ENCODE peak calls at places on chromosome 22, in four cellular contexts. I is A549, Z is GM12878, W is K562. K is an unnamed sample.

GRCh38 chr22:41799486-41800347 is 762 bp upstream of the CCDC134 start:
- DNase-seq in Z (no peak), I (no peak), W (peak), K (no peak)

GRCh38 chr22:44733426-44734106 is 18.8 kb upstream of the ARHGAP8 start:
- DNase-seq in I (no peak), W (no peak), Z (no peak), K (no peak)

GRCh38 chr22:48579035-48579914 is 1248.4 kb downstream of the BRD1 start:
- DNase-seq in I (no peak), W (no peak), Z (no peak), K (peak)

GRCh38 chr22:45094081-45094720 is 69.5 kb upstream of the NUP50 start:
- DNase-seq in Z (no peak), W (no peak), I (no peak), K (no peak)

GRCh38 chr22:41619979-41620645 is 731 bp downstream of the DESI1 start:
- DNase-seq in I (no peak), Z (no peak), W (no peak), K (peak)

GRCh38 chr22:25668437-25668836 is 73.6 kb upstream of the MYO18B start:
- DNase-seq in Z (no peak), W (no peak), I (peak), K (peak)

GRCh38 chr22:19058713-19059451 is 63.3 kb downstream of the DGCR2 start:
- DNase-seq in I (no peak), Z (no peak), W (no peak), K (no peak)

GRCh38 chr22:49007013-49007653 is 820.5 kb downstream of the BRD1 start:
- DNase-seq in Z (no peak), I (no peak), W (no peak), K (no peak)

GRCh38 chr22:48445113-48445827 is 1382.4 kb downstream of the BRD1 start:
- DNase-seq in W (no peak), Z (no peak), I (peak), K (no peak)

GRCh38 chr22:45207533-45207932 is 33.2 kb downstream of the KIAA0930 start:
- DNase-seq in W (no peak), I (no peak), Z (no peak), K (no peak)

GRCh38 chr22:35217541-35217940 is 39.8 kb upstream of the HMGXB4 start:
- DNase-seq in Z (no peak), I (no peak), W (no peak), K (no peak)

GRCh38 chr22:45007247-45007945 is 2.4 kb downstream of the PHF21B start:
- DNase-seq in W (peak), Z (no peak), I (peak), K (no peak)

GRCh38 chr22:33018232-33018864 is 39.8 kb downstream of the SYN3 start:
- DNase-seq in I (peak), W (peak), Z (peak), K (peak)

GRCh38 chr22:21741059-21741458 is 5.5 kb upstream of the YPEL1 start:
- DNase-seq in Z (no peak), W (no peak), I (no peak), K (no peak)

GRCh38 chr22:27995801-27996528 is 76.9 kb upstream of the PITPNB start:
- DNase-seq in I (no peak), W (no peak), Z (no peak), K (no peak)

GRCh38 chr22:48239461-48240164 is 1477.2 kb downstream of the TBC1D22A start:
- DNase-seq in Z (no peak), W (no peak), I (no peak), K (no peak)

GRCh38 chr22:26781591-26781990 is 124.2 kb downstream of the MIAT start:
- DNase-seq in Z (no peak), W (no peak), I (no peak), K (no peak)

GRCh38 chr22:25153961-25154685 is 45.5 kb upstream of the CRYBB3 start:
- DNase-seq in Z (no peak), I (no peak), W (no peak), K (peak)

GRCh38 chr22:23837911-23838685 is 708 bp downstream of the DERL3 start:
- DNase-seq in Z (no peak), W (peak), I (no peak), K (no peak)

GRCh38 chr22:27876684-27877083 is 42.4 kb downstream of the PITPNB start:
- DNase-seq in I (no peak), W (no peak), Z (no peak), K (no peak)

GRCh38 chr22:27270818-27271510 is 530.6 kb downstream of the MN1 start:
- DNase-seq in Z (no peak), I (no peak), W (no peak), K (no peak)

GRCh38 chr22:44430716-44431115 is 67.3 kb downstream of the RTL6 start:
- DNase-seq in Z (no peak), W (no peak), I (no peak), K (no peak)

GRCh38 chr22:49373801-49374226 is 453.9 kb downstream of the BRD1 start:
- DNase-seq in W (no peak), Z (no peak), I (no peak), K (no peak)

GRCh38 chr22:22673099-22673498 is 28.7 kb downstream of the GGTLC2 start:
- DNase-seq in W (no peak), Z (no peak), I (no peak), K (no peak)

GRCh38 chr22:19105867-19106802 is 16.1 kb downstream of the DGCR2 start:
- DNase-seq in I (no peak), W (peak), Z (no peak), K (no peak)

DNA sequence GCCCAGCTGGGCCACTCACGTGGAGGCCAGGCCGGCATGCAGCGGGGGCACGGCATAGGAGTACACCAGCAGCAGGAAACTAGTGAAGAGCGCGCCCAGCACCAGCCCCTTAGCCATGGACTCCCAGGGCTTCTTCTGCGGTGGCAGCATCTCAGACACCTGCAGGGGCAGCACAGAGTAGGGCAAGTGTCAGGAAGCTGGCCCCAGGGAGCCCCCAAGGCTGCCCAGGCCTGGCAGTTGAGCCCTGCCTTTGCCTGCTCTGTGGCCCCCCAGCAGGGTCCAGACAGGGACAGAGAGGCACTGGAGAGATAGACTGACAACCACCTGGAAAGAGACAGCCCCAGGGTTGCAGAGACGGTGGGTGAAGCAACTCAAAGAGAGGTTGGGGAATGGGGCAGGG is 10.7 kb upstream of the SEC14L6 start:
- DNase-seq in I (no peak), W (no peak), Z (no peak), K (no peak)
- TF ChIP-seq CHD4 in I (no peak), W (no peak), Z (no peak), K (no peak)

GRCh38 chr22:40512426-40513136 is 123.9 kb downstream of the MRTFA start:
- DNase-seq in Z (no peak), I (peak), W (no peak), K (peak)
- TF ChIP-seq CHD4 in Z (no peak), I (no peak), W (no peak), K (no peak)

DNA sequence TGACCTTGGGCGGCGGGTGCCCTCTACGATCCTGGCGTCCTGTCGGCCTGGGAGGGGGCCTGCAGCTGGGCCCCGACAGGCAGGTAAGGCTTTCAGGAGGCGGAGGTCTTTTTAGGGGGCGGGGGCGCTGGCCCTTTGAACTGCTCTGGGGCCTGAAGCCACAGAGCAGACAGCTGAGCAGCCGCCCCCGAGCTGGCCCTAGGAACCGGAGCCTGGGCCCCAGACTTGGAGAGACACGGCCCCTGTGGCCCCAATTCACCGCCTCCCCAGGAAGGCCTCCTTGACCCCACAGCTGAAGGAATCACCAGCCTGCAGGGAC is 549 bp upstream of the CERK start:
- DNase-seq in Z (no peak), I (no peak), W (peak), K (peak)
- TF ChIP-seq CHD4 in Z (no peak), I (no peak), W (no peak), K (no peak)

GRCh38 chr22:36385491-36386350 is 2.0 kb downstream of the MYH9 start:
- DNase-seq in I (peak), Z (no peak), W (no peak), K (peak)

GRCh38 chr22:36383110-36383581 is 4.6 kb downstream of the MYH9 start:
- DNase-seq in W (no peak), I (no peak), Z (peak), K (no peak)

GRCh38 chr22:36386351-36386899 is 1.3 kb downstream of the MYH9 start:
- DNase-seq in Z (peak), W (no peak), I (peak), K (no peak)

GRCh38 chr22:36386900-36387663 is 685 bp downstream of the MYH9 start:
- DNase-seq in I (no peak), W (peak), Z (no peak), K (no peak)

DNA sequence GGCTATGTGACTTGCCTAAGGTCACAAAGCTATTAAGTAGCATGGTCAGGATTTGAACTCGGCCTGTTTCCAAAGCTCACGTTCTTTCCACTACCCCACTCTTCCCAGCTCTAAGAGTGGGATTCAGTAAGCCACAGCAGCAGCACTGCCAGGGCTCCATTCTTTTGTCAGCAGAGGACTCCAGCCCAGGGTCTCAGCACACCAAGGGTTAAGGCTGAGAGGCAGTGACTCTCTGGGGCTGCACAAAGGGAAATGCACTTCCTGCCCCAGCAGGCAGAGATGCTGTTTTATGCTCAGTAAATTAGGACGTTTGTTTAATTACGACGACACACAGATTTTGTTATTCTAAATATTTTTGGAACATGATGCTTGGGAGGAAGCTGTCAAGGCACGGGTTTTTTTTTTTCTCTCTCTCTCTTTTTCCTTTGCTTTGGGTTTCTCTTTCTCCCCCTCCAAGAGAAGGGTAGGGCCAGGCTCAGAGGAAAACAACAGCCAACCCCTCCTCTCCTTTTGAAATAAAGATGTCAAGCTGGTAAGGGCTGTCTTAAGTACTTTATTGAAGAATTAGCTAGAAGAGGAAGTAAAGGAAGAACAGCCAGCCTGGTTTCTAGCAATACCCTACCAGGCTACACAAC is 2.9 kb downstream of the MYH9 start:
- DNase-seq in W (no peak), Z (no peak), I (no peak), K (no peak)
- TF ChIP-seq CHD4 in W (no peak), Z (no peak), I (no peak), K (no peak)

GRCh38 chr22:38454361-38455062 is 487 bp downstream of the KCNJ4 start:
- DNase-seq in I (no peak), Z (no peak), W (peak), K (no peak)
- TF ChIP-seq CHD4 in I (no peak), Z (no peak), W (no peak), K (no peak)

GRCh38 chr22:42921301-42921700 is 64.2 kb upstream of the ARFGAP3 start:
- DNase-seq in W (no peak), Z (no peak), I (no peak), K (no peak)

GRCh38 chr22:42922374-42923177 is 65.5 kb upstream of the ARFGAP3 start:
- DNase-seq in W (no peak), I (no peak), Z (no peak), K (no peak)

GRCh38 chr22:42918500-42918899 is 61.4 kb upstream of the ARFGAP3 start:
- DNase-seq in W (no peak), Z (no peak), I (no peak), K (no peak)

GRCh38 chr22:42919199-42919598 is 62.1 kb upstream of the ARFGAP3 start:
- DNase-seq in Z (no peak), I (peak), W (no peak), K (peak)

DNA sequence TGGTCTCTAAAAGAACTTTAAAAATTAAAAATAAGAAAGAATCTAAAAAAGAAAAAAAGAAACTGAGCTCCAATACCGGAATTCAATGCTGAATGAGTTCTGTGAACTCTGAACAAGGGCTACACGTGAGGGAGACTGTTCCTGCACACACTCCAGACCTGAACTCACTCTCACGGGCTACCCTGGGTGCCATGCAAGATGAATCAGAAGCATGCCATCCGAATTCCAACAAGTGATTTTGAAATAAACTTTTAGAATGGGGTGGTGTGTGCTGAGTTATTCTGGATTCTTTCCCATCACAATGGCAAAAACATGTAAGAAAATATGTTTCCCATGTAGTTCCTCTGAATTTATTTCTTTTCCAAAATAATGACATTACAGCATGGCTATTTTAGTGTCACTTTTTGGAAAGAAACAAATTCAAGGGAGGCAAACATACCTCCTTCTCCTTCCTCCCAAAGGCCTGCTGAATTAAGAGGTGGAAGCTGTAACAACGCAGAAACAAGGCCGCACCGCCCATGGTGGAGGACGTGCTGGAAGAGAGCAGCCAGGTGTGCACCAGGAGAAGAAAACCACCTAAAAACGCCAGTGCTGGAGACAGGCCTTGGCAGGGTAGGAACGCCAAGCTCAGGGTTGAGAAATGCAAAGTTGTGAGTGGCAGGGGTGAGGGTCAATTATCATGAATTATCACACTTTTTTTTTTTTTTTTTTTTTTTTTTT is 63.2 kb upstream of the ARFGAP3 start:
- DNase-seq in I (peak), Z (no peak), W (no peak), K (no peak)
- TF ChIP-seq CHD4 in I (no peak), Z (no peak), W (no peak), K (no peak)

DNA sequence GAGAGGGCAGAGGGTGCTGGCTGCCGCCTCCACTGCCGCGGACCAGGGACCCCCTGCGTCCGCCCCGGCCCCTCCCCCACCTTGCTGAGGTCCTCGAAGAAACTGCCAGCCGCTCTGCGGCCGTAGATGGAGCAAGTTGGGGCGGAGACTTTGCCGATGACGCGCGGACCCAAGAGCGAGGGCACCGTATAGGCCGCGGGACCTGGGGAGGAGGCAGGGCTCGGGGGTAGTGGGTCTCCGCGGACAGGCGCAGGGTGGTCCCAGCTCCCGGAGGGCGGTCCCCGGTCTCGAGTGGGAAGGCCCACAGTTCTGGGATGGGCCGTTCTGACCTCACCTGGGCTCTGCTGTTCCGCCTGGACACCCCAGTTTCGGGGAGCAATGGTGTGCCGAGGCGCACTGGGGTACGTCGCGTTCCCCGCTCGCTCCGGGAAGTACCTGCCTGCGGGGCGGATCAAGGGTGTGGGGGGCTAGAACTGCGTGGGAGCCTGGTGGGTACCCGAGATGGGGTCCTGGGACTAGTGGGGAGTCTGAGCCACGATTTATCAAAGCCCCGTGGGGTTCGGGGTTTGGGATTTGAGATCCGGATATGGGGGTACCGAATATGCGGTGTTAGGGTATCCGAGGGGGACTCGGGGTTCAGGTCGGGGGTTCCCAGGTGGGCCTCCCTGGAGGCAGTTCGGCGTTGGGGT is 1.2 kb upstream of the TYMP start:
- DNase-seq in W (no peak), I (peak), Z (no peak), K (peak)
- TF ChIP-seq CHD4 in W (no peak), I (no peak), Z (peak), K (no peak)

DNA sequence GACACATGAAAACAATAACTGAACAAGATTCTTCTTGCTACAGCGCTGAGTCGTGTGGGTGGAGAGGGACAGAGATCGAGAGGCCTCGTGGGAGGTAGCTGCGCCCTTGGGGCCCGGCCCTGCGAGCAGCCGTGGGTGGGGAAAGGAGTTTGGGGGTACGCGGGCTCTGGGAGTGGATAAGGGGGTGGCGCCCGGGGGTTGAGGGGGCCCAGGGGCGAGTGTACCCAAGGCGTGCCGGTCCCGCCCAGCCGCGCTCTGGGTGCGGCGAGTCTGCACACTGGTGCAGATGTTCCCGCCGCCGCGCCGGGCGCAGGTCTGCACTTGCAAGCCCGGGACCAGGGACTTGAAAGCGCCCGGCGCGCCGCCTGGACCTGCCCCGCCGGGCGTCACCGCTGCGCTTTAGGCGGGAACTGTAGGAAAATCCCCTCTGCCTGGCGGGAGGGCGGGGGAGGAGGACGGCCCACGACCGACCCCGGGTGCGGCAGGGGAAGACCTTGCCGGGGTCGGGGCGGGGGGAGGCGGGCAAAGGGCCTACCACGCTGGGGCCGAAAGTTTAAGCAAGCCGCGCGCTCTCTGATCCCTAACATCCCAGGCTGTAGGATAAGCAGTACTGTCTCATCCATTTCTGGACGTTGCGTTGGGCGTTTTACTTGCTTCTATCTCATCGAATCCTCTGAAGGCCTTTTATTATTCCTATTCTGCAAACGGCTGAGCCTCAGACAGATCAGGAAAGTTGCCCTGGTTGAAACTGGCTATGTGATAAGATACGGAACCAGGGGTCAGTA is 1.4 kb upstream of the KREMEN1 start:
- DNase-seq in I (peak), Z (no peak), W (no peak), K (peak)
- TF ChIP-seq CHD4 in I (no peak), Z (no peak), W (no peak), K (no peak)

GRCh38 chr22:20203142-20204099 is 52.6 kb upstream of the CCDC188 start:
- DNase-seq in I (no peak), Z (no peak), W (peak), K (peak)
- TF ChIP-seq CHD4 in I (no peak), Z (no peak), W (no peak), K (no peak)

K was measured in HepG2.